ENCODE peak calls at places on chromosomes 16 and 17, in nine cellular contexts. E, B, M, G, A, J, I, W and P are unnamed samples. For H3K27me3 and H3K9me3, the result is how much of the 10 kb centered on the place peaks cover.

GRCh38 chr16:75309899-75310430 is 58.5 kb upstream of the BCAR1 start:
- DNase-seq in E (no peak), B (no peak), M (no peak), G (peak), A (no peak), J (no peak), I (no peak), W (no peak), P (no peak)

GRCh38 chr17:16943541-16944333 is 28.2 kb downstream of the TNFRSF13B start:
- DNase-seq in E (no peak), B (no peak), M (no peak), G (no peak), A (peak), J (no peak), I (no peak), W (no peak), P (no peak)

GRCh38 chr17:36144014-36144413 is 32.4 kb downstream of the TBC1D3B start:
- DNase-seq in E (no peak), B (no peak), M (no peak), G (no peak), A (no peak), J (no peak), I (no peak), W (no peak), P (no peak)

GRCh38 chr17:14886200-14886739 is 378.9 kb downstream of the PMP22 start:
- DNase-seq in E (peak), B (peak), M (no peak), G (no peak), A (no peak), J (no peak), I (no peak), W (no peak), P (no peak)

GRCh38 chr17:2337811-2338657 is 733 bp downstream of the SGSM2 start:
- DNase-seq in E (peak), B (peak), M (peak), G (peak), A (peak), J (peak), I (no peak), W (peak), P (peak)

GRCh38 chr17:40884708-40885512 is at the start of gene KRT20:
- DNase-seq in E (no peak), B (no peak), M (no peak), G (peak), A (no peak), J (no peak), I (no peak), W (no peak), P (no peak)

GRCh38 chr17:75271955-75272847 is 1.2 kb upstream of the MIF4GD start:
- DNase-seq in E (peak), B (no peak), M (peak), G (no peak), A (peak), J (peak), I (no peak), W (no peak), P (no peak)

GRCh38 chr17:5719976-5720375 is 135.7 kb upstream of the NLRP1 start:
- DNase-seq in E (no peak), B (no peak), M (no peak), G (no peak), A (no peak), J (no peak), I (no peak), W (peak), P (no peak)

GRCh38 chr17:65547253-65547670 is 14.2 kb downstream of the AXIN2 start:
- DNase-seq in E (peak), B (no peak), M (no peak), G (peak), A (peak), J (peak), I (no peak), W (no peak), P (no peak)

GRCh38 chr17:57995076-57995956 is 7.3 kb upstream of the VEZF1 start:
- DNase-seq in E (peak), B (peak), M (peak), G (peak), A (peak), J (peak), I (peak), W (peak), P (peak)

GRCh38 chr17:46770439-46770817 is 48.1 kb downstream of the WNT3 start:
- DNase-seq in E (no peak), B (no peak), M (no peak), G (no peak), A (no peak), J (no peak), I (no peak), W (no peak), P (no peak)

GRCh38 chr17:78369791-78370381 is 8.6 kb upstream of the PGS1 start:
- DNase-seq in E (no peak), B (no peak), M (no peak), G (no peak), A (no peak), J (no peak), I (no peak), W (no peak), P (no peak)

GRCh38 chr16:89133457-89134127 is 38.0 kb upstream of the CDH15 start:
- DNase-seq in E (no peak), B (no peak), M (no peak), G (no peak), A (peak), J (no peak), I (no peak), W (no peak), P (no peak)

GRCh38 chr17:70857351-70857750 is 688.0 kb downstream of the KCNJ2 start:
- DNase-seq in E (no peak), B (no peak), M (no peak), G (no peak), A (no peak), J (no peak), I (no peak), W (no peak), P (no peak)

GRCh38 chr17:75565066-75565465 is 22.5 kb upstream of the MYO15B start:
- DNase-seq in E (no peak), B (no peak), M (no peak), G (no peak), A (no peak), J (peak), I (no peak), W (peak), P (no peak)

GRCh38 chr17:74901353-74902145 is 8.1 kb upstream of the FADS6 start:
- DNase-seq in E (no peak), B (no peak), M (no peak), G (no peak), A (no peak), J (no peak), I (no peak), W (no peak), P (no peak)

GRCh38 chr16:28538733-28539596 is at the start of gene NUPR1:
- DNase-seq in E (peak), B (no peak), M (peak), G (peak), A (peak), J (peak), I (peak), W (peak), P (no peak)

GRCh38 chr16:88804173-88804551 is 573 bp downstream of the CDT1 start:
- DNase-seq in E (no peak), B (no peak), M (peak), G (no peak), A (no peak), J (no peak), I (no peak), W (no peak), P (no peak)

GRCh38 chr17:80877095-80877828 is 114.4 kb upstream of the CHMP6 start:
- DNase-seq in E (no peak), B (no peak), M (no peak), G (no peak), A (peak), J (no peak), I (no peak), W (no peak), P (no peak)

GRCh38 chr17:14712471-14713075 is 411.7 kb downstream of the HS3ST3B1 start:
- DNase-seq in E (peak), B (no peak), M (no peak), G (no peak), A (no peak), J (no peak), I (no peak), W (no peak), P (no peak)

GRCh38 chr17:79033741-79034501 is 10.0 kb downstream of the C1QTNF1 start:
- DNase-seq in E (peak), B (no peak), M (peak), G (no peak), A (no peak), J (no peak), I (no peak), W (no peak), P (no peak)

GRCh38 chr16:67546091-67546501 is 16.2 kb upstream of the CTCF start:
- DNase-seq in E (no peak), B (no peak), M (no peak), G (no peak), A (no peak), J (no peak), I (no peak), W (no peak), P (no peak)

GRCh38 chr17:78716814-78717393 is 65.2 kb downstream of the CYTH1 start:
- DNase-seq in E (peak), B (peak), M (peak), G (peak), A (peak), J (peak), I (no peak), W (no peak), P (peak)

GRCh38 chr16:24906199-24906808 is 60.5 kb downstream of the SLC5A11 start:
- DNase-seq in E (peak), B (no peak), M (no peak), G (no peak), A (no peak), J (peak), I (no peak), W (peak), P (no peak)

GRCh38 chr17:72560303-72561247 is 439.8 kb downstream of the SOX9 start:
- DNase-seq in E (peak), B (peak), M (no peak), G (peak), A (no peak), J (peak), I (no peak), W (peak), P (peak)

GRCh38 chr17:72719582-72720493 is 372.6 kb downstream of the SLC39A11 start:
- DNase-seq in E (peak), B (no peak), M (no peak), G (no peak), A (peak), J (peak), I (no peak), W (peak), P (peak)

DNA sequence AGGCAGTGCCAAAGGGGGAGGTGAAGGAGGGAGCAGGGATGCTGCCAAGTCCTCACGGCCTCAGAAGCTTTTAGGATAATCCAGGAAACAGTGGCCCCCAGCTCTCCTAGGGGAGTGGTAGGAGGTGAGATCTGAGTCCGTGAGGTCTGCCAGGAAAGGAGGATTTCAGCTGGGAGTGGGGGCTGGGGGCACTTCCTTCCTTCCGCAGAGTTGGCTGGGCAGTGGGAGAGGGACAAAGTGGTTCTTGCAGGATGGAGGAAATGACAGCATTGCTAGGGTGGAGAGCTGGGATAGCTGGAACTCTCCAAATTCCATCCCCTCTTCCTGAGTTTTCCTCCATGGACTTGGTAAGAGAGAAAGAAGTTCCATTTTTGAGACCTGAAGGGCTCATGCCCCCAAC is 4.8 kb upstream of the SP6 start:
- DNase-seq in E (no peak), B (no peak), M (no peak), G (no peak), A (no peak), J (no peak), I (no peak), W (no peak), P (no peak)
- H3K27me3 ChIP-seq in E (under half), B (half or more), M (under half), G (under half), A (under half), J (half or more), I (half or more), W (half or more), P (under half)

GRCh38 chr16:10410469-10410868 is 24.6 kb downstream of the ATF7IP2 start:
- DNase-seq in E (no peak), B (no peak), M (no peak), G (no peak), A (no peak), J (no peak), I (no peak), W (no peak), P (no peak)
- H3K9me3 ChIP-seq in E (under half), B (under half), M (under half), G (under half), A (under half), J (under half), I (under half), W (under half), P (half or more)

GRCh38 chr17:62782730-62783260 is 25.3 kb downstream of the MARCHF10 start:
- DNase-seq in E (no peak), B (no peak), M (no peak), G (no peak), A (no peak), J (no peak), I (no peak), W (no peak), P (no peak)
- H3K27me3 ChIP-seq in E (under half), B (under half), M (under half), G (under half), A (under half), J (under half), I (under half), W (under half), P (under half)

GRCh38 chr17:81957691-81958432 is 3.1 kb downstream of the NOTUM start:
- DNase-seq in E (no peak), B (no peak), M (no peak), G (no peak), A (no peak), J (no peak), I (no peak), W (no peak), P (no peak)
- H3K9me3 ChIP-seq in E (under half), B (under half), M (under half), G (under half), A (under half), J (under half), I (under half), W (under half), P (under half)

DNA sequence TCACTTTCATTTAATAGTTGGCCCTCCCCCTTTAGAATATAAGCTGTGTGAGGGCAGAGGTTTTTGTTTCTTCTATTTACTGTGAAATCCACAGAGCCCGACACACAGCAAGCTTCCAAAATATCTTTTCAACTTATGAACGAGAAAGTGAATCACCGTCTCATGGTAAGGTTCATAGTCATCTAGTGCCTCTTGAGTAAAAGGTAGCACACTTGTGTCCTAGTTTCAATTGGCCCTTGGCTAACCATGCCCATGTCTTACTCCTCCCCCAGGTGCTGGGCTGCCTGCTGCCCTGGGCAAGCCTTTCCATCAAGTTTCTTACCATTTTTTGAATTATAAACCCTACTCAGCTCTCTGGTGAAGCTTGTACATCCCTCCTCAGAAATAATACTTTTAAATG is 12.4 kb upstream of the GP2 start:
- DNase-seq in E (no peak), B (no peak), M (no peak), G (no peak), A (no peak), J (no peak), I (no peak), W (no peak), P (no peak)
- H3K27me3 ChIP-seq in E (under half), B (under half), M (under half), G (under half), A (under half), J (under half), I (under half), W (under half), P (under half)

GRCh38 chr16:72467157-72467759 is 295.3 kb upstream of the PMFBP1 start:
- DNase-seq in E (peak), B (peak), M (no peak), G (no peak), A (no peak), J (peak), I (peak), W (peak), P (no peak)
- H3K9me3 ChIP-seq in E (under half), B (under half), M (under half), G (under half), A (under half), J (under half), I (under half), W (under half), P (under half)

GRCh38 chr17:49914096-49914490 is 54.9 kb upstream of the DLX4 start:
- DNase-seq in E (no peak), B (peak), M (no peak), G (no peak), A (no peak), J (no peak), I (no peak), W (no peak), P (no peak)
- H3K27me3 ChIP-seq in E (half or more), B (half or more), M (under half), G (under half), A (under half), J (half or more), I (half or more), W (under half), P (under half)

GRCh38 chr16:35745191-35745590 is 2285.8 kb downstream of the TP53TG3F start:
- DNase-seq in E (no peak), B (no peak), M (no peak), G (no peak), A (no peak), J (no peak), I (no peak), W (no peak), P (no peak)
- H3K9me3 ChIP-seq in E (under half), B (under half), M (under half), G (under half), A (under half), J (under half), I (half or more), W (under half), P (half or more)